ENCODE peak calls at places on chromosome 2, in eight cellular contexts. One of them, this sample, is unnamed.

GRCh38 chr2:68767031-68767961 is 32.7 kb downstream of the ARHGAP25 start:
- DNase-seq in astrocyte of the spinal cord: no peak
- DNase-seq in activated T-helper 1 cell treated with Interleukin-2 at 50 U/mL for 16 hours: peak
- DNase-seq in NCI-H446: no peak
- DNase-seq in AML-193: no peak
- DNase-seq in head of caudate nucleus: no peak
- DNase-seq in foreskin fibroblast: no peak
- DNase-seq in astrocyte of the cerebellum: no peak
- DNase-seq in this sample: no peak

GRCh38 chr2:85524567-85524923 is 14.4 kb upstream of the MAT2A start:
- DNase-seq in astrocyte of the cerebellum: no peak
- DNase-seq in AML-193: peak
- DNase-seq in foreskin fibroblast: no peak
- DNase-seq in astrocyte of the spinal cord: no peak
- DNase-seq in activated T-helper 1 cell treated with Interleukin-2 at 50 U/mL for 16 hours: no peak
- DNase-seq in NCI-H446: no peak
- DNase-seq in head of caudate nucleus: no peak
- DNase-seq in this sample: no peak

GRCh38 chr2:240374085-240374907 is 61.2 kb upstream of the GPC1 start:
- DNase-seq in AML-193: no peak
- DNase-seq in astrocyte of the cerebellum: peak
- DNase-seq in activated T-helper 1 cell treated with Interleukin-2 at 50 U/mL for 16 hours: no peak
- DNase-seq in astrocyte of the spinal cord: peak
- DNase-seq in foreskin fibroblast: peak
- DNase-seq in head of caudate nucleus: no peak
- DNase-seq in NCI-H446: no peak
- DNase-seq in this sample: no peak

GRCh38 chr2:225122582-225123486 is 80.6 kb upstream of the DOCK10 start:
- DNase-seq in astrocyte of the cerebellum: no peak
- DNase-seq in head of caudate nucleus: peak
- DNase-seq in astrocyte of the spinal cord: peak
- DNase-seq in activated T-helper 1 cell treated with Interleukin-2 at 50 U/mL for 16 hours: no peak
- DNase-seq in AML-193: peak
- DNase-seq in foreskin fibroblast: no peak
- DNase-seq in NCI-H446: peak
- DNase-seq in this sample: no peak

GRCh38 chr2:217489145-217489960 is 513.4 kb downstream of the TNS1 start:
- DNase-seq in AML-193: no peak
- DNase-seq in NCI-H446: peak
- DNase-seq in astrocyte of the cerebellum: peak
- DNase-seq in astrocyte of the spinal cord: peak
- DNase-seq in foreskin fibroblast: no peak
- DNase-seq in activated T-helper 1 cell treated with Interleukin-2 at 50 U/mL for 16 hours: no peak
- DNase-seq in head of caudate nucleus: peak
- DNase-seq in this sample: peak

GRCh38 chr2:202545931-202546330 is 88.8 kb upstream of the FAM117B start:
- DNase-seq in astrocyte of the spinal cord: no peak
- DNase-seq in astrocyte of the cerebellum: no peak
- DNase-seq in foreskin fibroblast: no peak
- DNase-seq in activated T-helper 1 cell treated with Interleukin-2 at 50 U/mL for 16 hours: no peak
- DNase-seq in AML-193: no peak
- DNase-seq in NCI-H446: no peak
- DNase-seq in head of caudate nucleus: no peak
- DNase-seq in this sample: no peak

GRCh38 chr2:197378494-197378972 is 56.3 kb downstream of the SF3B1 start:
- DNase-seq in head of caudate nucleus: peak
- DNase-seq in foreskin fibroblast: no peak
- DNase-seq in astrocyte of the cerebellum: peak
- DNase-seq in astrocyte of the spinal cord: peak
- DNase-seq in activated T-helper 1 cell treated with Interleukin-2 at 50 U/mL for 16 hours: peak
- DNase-seq in AML-193: peak
- DNase-seq in NCI-H446: peak
- DNase-seq in this sample: peak

GRCh38 chr2:177295479-177295878 is 31.0 kb upstream of the NFE2L2 start:
- DNase-seq in foreskin fibroblast: peak
- DNase-seq in astrocyte of the cerebellum: peak
- DNase-seq in activated T-helper 1 cell treated with Interleukin-2 at 50 U/mL for 16 hours: no peak
- DNase-seq in NCI-H446: peak
- DNase-seq in AML-193: no peak
- DNase-seq in astrocyte of the spinal cord: peak
- DNase-seq in head of caudate nucleus: no peak
- DNase-seq in this sample: no peak

GRCh38 chr2:26784570-26785234 is 1.2 kb upstream of the CENPA start:
- DNase-seq in astrocyte of the spinal cord: no peak
- DNase-seq in head of caudate nucleus: no peak
- DNase-seq in astrocyte of the cerebellum: no peak
- DNase-seq in AML-193: no peak
- DNase-seq in NCI-H446: no peak
- DNase-seq in foreskin fibroblast: no peak
- DNase-seq in activated T-helper 1 cell treated with Interleukin-2 at 50 U/mL for 16 hours: no peak
- DNase-seq in this sample: no peak

GRCh38 chr2:191249131-191249813 is 4.1 kb downstream of the MYO1B start:
- DNase-seq in activated T-helper 1 cell treated with Interleukin-2 at 50 U/mL for 16 hours: no peak
- DNase-seq in head of caudate nucleus: no peak
- DNase-seq in astrocyte of the cerebellum: no peak
- DNase-seq in AML-193: no peak
- DNase-seq in astrocyte of the spinal cord: no peak
- DNase-seq in foreskin fibroblast: no peak
- DNase-seq in NCI-H446: no peak
- DNase-seq in this sample: no peak

GRCh38 chr2:160538559-160539355 is 45.1 kb upstream of the RBMS1 start:
- DNase-seq in astrocyte of the spinal cord: no peak
- DNase-seq in foreskin fibroblast: no peak
- DNase-seq in AML-193: no peak
- DNase-seq in activated T-helper 1 cell treated with Interleukin-2 at 50 U/mL for 16 hours: no peak
- DNase-seq in head of caudate nucleus: no peak
- DNase-seq in NCI-H446: no peak
- DNase-seq in astrocyte of the cerebellum: no peak
- DNase-seq in this sample: no peak

GRCh38 chr2:232363784-232364615 is 14.6 kb upstream of the ALPP start:
- DNase-seq in astrocyte of the cerebellum: no peak
- DNase-seq in foreskin fibroblast: no peak
- DNase-seq in activated T-helper 1 cell treated with Interleukin-2 at 50 U/mL for 16 hours: no peak
- DNase-seq in astrocyte of the spinal cord: peak
- DNase-seq in head of caudate nucleus: no peak
- DNase-seq in NCI-H446: no peak
- DNase-seq in AML-193: no peak
- DNase-seq in this sample: no peak

GRCh38 chr2:207779523-207779922 is 9.8 kb upstream of the FZD5 start:
- DNase-seq in AML-193: no peak
- DNase-seq in activated T-helper 1 cell treated with Interleukin-2 at 50 U/mL for 16 hours: no peak
- DNase-seq in NCI-H446: no peak
- DNase-seq in head of caudate nucleus: no peak
- DNase-seq in astrocyte of the cerebellum: no peak
- DNase-seq in astrocyte of the spinal cord: no peak
- DNase-seq in foreskin fibroblast: no peak
- DNase-seq in this sample: no peak

GRCh38 chr2:219123356-219124143 is 37.1 kb downstream of the NHEJ1 start:
- DNase-seq in head of caudate nucleus: no peak
- DNase-seq in foreskin fibroblast: no peak
- DNase-seq in astrocyte of the cerebellum: no peak
- DNase-seq in NCI-H446: no peak
- DNase-seq in activated T-helper 1 cell treated with Interleukin-2 at 50 U/mL for 16 hours: no peak
- DNase-seq in AML-193: no peak
- DNase-seq in astrocyte of the spinal cord: no peak
- DNase-seq in this sample: no peak

GRCh38 chr2:205024822-205025518 is 479.7 kb downstream of the PARD3B start:
- DNase-seq in astrocyte of the cerebellum: peak
- DNase-seq in foreskin fibroblast: peak
- DNase-seq in activated T-helper 1 cell treated with Interleukin-2 at 50 U/mL for 16 hours: no peak
- DNase-seq in astrocyte of the spinal cord: peak
- DNase-seq in NCI-H446: peak
- DNase-seq in AML-193: peak
- DNase-seq in head of caudate nucleus: peak
- DNase-seq in this sample: peak

GRCh38 chr2:34308140-34308539 is 709.0 kb upstream of the FAM98A start:
- DNase-seq in AML-193: no peak
- DNase-seq in astrocyte of the cerebellum: no peak
- DNase-seq in foreskin fibroblast: no peak
- DNase-seq in NCI-H446: no peak
- DNase-seq in head of caudate nucleus: no peak
- DNase-seq in activated T-helper 1 cell treated with Interleukin-2 at 50 U/mL for 16 hours: no peak
- DNase-seq in astrocyte of the spinal cord: no peak
- DNase-seq in this sample: no peak

GRCh38 chr2:27831279-27832050 is 58.7 kb downstream of the RBKS start:
- DNase-seq in NCI-H446: no peak
- DNase-seq in AML-193: peak
- DNase-seq in astrocyte of the cerebellum: no peak
- DNase-seq in head of caudate nucleus: no peak
- DNase-seq in astrocyte of the spinal cord: no peak
- DNase-seq in foreskin fibroblast: no peak
- DNase-seq in activated T-helper 1 cell treated with Interleukin-2 at 50 U/mL for 16 hours: no peak
- DNase-seq in this sample: no peak

GRCh38 chr2:144513388-144514100 is 6.4 kb downstream of the ZEB2 start:
- DNase-seq in NCI-H446: no peak
- DNase-seq in head of caudate nucleus: peak
- DNase-seq in activated T-helper 1 cell treated with Interleukin-2 at 50 U/mL for 16 hours: no peak
- DNase-seq in astrocyte of the spinal cord: peak
- DNase-seq in foreskin fibroblast: peak
- DNase-seq in AML-193: no peak
- DNase-seq in astrocyte of the cerebellum: no peak
- DNase-seq in this sample: no peak

GRCh38 chr2:116891191-116891590 is 923.3 kb upstream of the DDX18 start:
- DNase-seq in foreskin fibroblast: no peak
- DNase-seq in astrocyte of the cerebellum: no peak
- DNase-seq in AML-193: no peak
- DNase-seq in head of caudate nucleus: no peak
- DNase-seq in astrocyte of the spinal cord: no peak
- DNase-seq in activated T-helper 1 cell treated with Interleukin-2 at 50 U/mL for 16 hours: no peak
- DNase-seq in NCI-H446: no peak
- DNase-seq in this sample: no peak

This sample was measured in putamen.